ENCODE peak calls at places on chromosomes 7 and 10, in five cellular contexts. S, L, D, I and T are unnamed samples.

GRCh38 chr7:21318190-21318915 is 109.5 kb upstream of the SP4 start:
- DNase-seq in S (no peak), L (no peak), D (peak; percentile 56), I (no peak), T (no peak)

GRCh38 chr10:47260505-47261111 is 39.4 kb upstream of the GDF10 start:
- DNase-seq in S (no peak), L (no peak), D (no peak), I (no peak), T (no peak)

GRCh38 chr7:11428877-11429617 is 403.0 kb downstream of the THSD7A start:
- DNase-seq in S (no peak), L (no peak), D (no peak), I (no peak), T (no peak)

GRCh38 chr7:138886501-138886917 is 88.5 kb upstream of the ATP6V0A4 start:
- DNase-seq in S (no peak), L (peak; percentile 76), D (peak; percentile 73), I (no peak), T (peak; percentile 62)

GRCh38 chr7:127976056-127976455 is 55.2 kb downstream of the LRRC4 start:
- DNase-seq in S (no peak), L (peak; percentile 94), D (no peak), I (no peak), T (no peak)

GRCh38 chr10:68957284-68957615 is 1.3 kb downstream of the DDX21 start:
- DNase-seq in S (no peak), L (no peak), D (peak; percentile 4), I (no peak), T (no peak)

GRCh38 chr7:88480901-88481300 is 174.2 kb upstream of the STEAP4 start:
- DNase-seq in S (peak; percentile 55), L (no peak), D (no peak), I (no peak), T (no peak)

GRCh38 chr10:89151857-89152256 is 55.3 kb downstream of the CH25H start:
- DNase-seq in S (no peak), L (no peak), D (peak; percentile 26), I (no peak), T (peak; percentile 60)

GRCh38 chr7:127270093-127270492 is 17.4 kb upstream of the GRM8 start:
- DNase-seq in S (no peak), L (no peak), D (no peak), I (no peak), T (no peak)

GRCh38 chr7:54882694-54883093 is 123.7 kb upstream of the SEC61G start:
- DNase-seq in S (no peak), L (no peak), D (no peak), I (no peak), T (no peak)